ENCODE peak calls at places on chromosome 1, in five cellular contexts. One of them, this sample, is unnamed. For H3K27me3, the result is how much of the 10 kb centered on the place peaks cover.

GRCh38 chr1:7594002-7594713 is 176.9 kb upstream of the VAMP3 start:
- DNase-seq in fibroblast of lung: no peak
- DNase-seq in CD8-positive, alpha-beta T cell: no peak
- DNase-seq in heart left ventricle: no peak
- DNase-seq in ovary: no peak
- DNase-seq in this sample: no peak

GRCh38 chr1:154735801-154736163 is 127.8 kb upstream of the ADAR start:
- DNase-seq in ovary: no peak
- DNase-seq in fibroblast of lung: no peak
- DNase-seq in CD8-positive, alpha-beta T cell: no peak
- DNase-seq in heart left ventricle: no peak
- DNase-seq in this sample: no peak

GRCh38 chr1:55284856-55285255 is 69.7 kb upstream of the USP24 start:
- DNase-seq in fibroblast of lung: peak
- DNase-seq in ovary: peak
- DNase-seq in CD8-positive, alpha-beta T cell: no peak
- DNase-seq in heart left ventricle: peak
- DNase-seq in this sample: peak

GRCh38 chr1:234781241-234782056 is 171.5 kb upstream of the IRF2BP2 start:
- DNase-seq in fibroblast of lung: no peak
- DNase-seq in ovary: no peak
- DNase-seq in CD8-positive, alpha-beta T cell: no peak
- DNase-seq in heart left ventricle: peak
- DNase-seq in this sample: no peak

GRCh38 chr1:223824712-223825111 is 21.0 kb downstream of the TP53BP2 start:
- DNase-seq in ovary: no peak
- DNase-seq in CD8-positive, alpha-beta T cell: no peak
- DNase-seq in fibroblast of lung: no peak
- DNase-seq in heart left ventricle: no peak
- DNase-seq in this sample: no peak

GRCh38 chr1:71944006-71944405 is 338.3 kb downstream of the NEGR1 start:
- DNase-seq in CD8-positive, alpha-beta T cell: no peak
- DNase-seq in heart left ventricle: no peak
- DNase-seq in ovary: no peak
- DNase-seq in fibroblast of lung: no peak
- DNase-seq in this sample: no peak

GRCh38 chr1:107501081-107501605 is 360.3 kb downstream of the NTNG1 start:
- DNase-seq in fibroblast of lung: no peak
- DNase-seq in heart left ventricle: no peak
- DNase-seq in ovary: no peak
- DNase-seq in CD8-positive, alpha-beta T cell: no peak
- DNase-seq in this sample: no peak

GRCh38 chr1:229625893-229626831 is at the start of the genes TAF5L and URB2:
- DNase-seq in CD8-positive, alpha-beta T cell: peak
- DNase-seq in fibroblast of lung: peak
- DNase-seq in heart left ventricle: peak
- DNase-seq in ovary: peak
- DNase-seq in this sample: peak

GRCh38 chr1:46166521-46167462 is 8.1 kb upstream of the TSPAN1 start:
- DNase-seq in fibroblast of lung: peak
- DNase-seq in CD8-positive, alpha-beta T cell: no peak
- DNase-seq in ovary: peak
- DNase-seq in heart left ventricle: peak
- DNase-seq in this sample: no peak

GRCh38 chr1:185853739-185854138 is 119.5 kb downstream of the HMCN1 start:
- DNase-seq in CD8-positive, alpha-beta T cell: no peak
- DNase-seq in ovary: no peak
- DNase-seq in fibroblast of lung: peak
- DNase-seq in heart left ventricle: no peak
- DNase-seq in this sample: peak

GRCh38 chr1:110208916-110209650 is 1.0 kb upstream of the KCNC4 start:
- DNase-seq in ovary: no peak
- DNase-seq in fibroblast of lung: no peak
- DNase-seq in heart left ventricle: no peak
- DNase-seq in CD8-positive, alpha-beta T cell: no peak
- DNase-seq in this sample: no peak

DNA sequence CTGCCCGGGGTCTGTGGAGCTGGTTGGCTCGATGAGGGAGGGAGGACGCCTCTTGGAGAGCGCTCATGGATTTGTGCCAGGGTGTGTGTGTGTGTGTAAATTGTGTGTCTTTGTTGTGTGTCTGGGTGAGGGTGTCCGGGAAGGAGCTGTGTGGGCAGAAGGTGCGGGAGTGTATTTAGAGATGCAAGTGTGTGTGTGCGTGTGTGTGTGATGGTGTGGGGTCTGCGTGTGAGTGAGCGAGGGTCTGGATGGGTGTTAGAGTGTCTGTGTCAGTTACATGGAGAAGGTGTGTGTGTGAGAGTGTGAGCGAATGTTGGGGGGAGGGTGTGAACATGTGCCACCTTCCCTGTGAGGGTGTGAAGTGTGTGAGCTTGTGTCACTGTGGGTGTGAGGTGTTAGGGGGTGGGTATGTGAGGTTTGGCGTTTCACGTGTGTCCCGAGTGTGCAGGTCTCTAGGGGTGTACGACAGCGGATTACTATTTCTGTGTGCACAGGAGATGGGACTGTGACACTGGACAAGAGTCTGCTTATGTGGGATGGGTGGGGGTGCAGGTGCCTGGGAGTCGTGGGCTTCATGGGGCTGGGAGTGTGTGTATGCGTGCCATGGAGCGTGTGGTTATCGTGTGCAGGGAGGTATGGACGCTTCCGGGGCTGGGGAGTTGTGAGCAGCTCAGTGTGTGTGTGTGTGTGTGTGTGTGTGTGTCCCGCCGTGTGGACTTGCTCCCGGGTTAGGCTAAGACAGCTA is 887 bp downstream of the IGSF21 start:
- DNase-seq in fibroblast of lung: no peak
- DNase-seq in ovary: no peak
- DNase-seq in CD8-positive, alpha-beta T cell: no peak
- DNase-seq in heart left ventricle: no peak
- DNase-seq in this sample: no peak
- H3K27me3 ChIP-seq in fibroblast of lung: under half
- H3K27me3 ChIP-seq in ovary: under half
- H3K27me3 ChIP-seq in CD8-positive, alpha-beta T cell: under half
- H3K27me3 ChIP-seq in heart left ventricle: half or more
- H3K27me3 ChIP-seq in this sample: half or more

GRCh38 chr1:23366146-23366545 is 3.5 kb downstream of the ZNF436 start:
- DNase-seq in CD8-positive, alpha-beta T cell: no peak
- DNase-seq in fibroblast of lung: no peak
- DNase-seq in ovary: no peak
- DNase-seq in heart left ventricle: no peak
- DNase-seq in this sample: no peak
- H3K27me3 ChIP-seq in CD8-positive, alpha-beta T cell: under half
- H3K27me3 ChIP-seq in fibroblast of lung: under half
- H3K27me3 ChIP-seq in ovary: under half
- H3K27me3 ChIP-seq in heart left ventricle: under half
- H3K27me3 ChIP-seq in this sample: under half

GRCh38 chr1:20227704-20228103 is 41.4 kb upstream of the PLA2G2C start:
- DNase-seq in heart left ventricle: no peak
- DNase-seq in ovary: no peak
- DNase-seq in CD8-positive, alpha-beta T cell: no peak
- DNase-seq in fibroblast of lung: no peak
- DNase-seq in this sample: no peak
- H3K27me3 ChIP-seq in heart left ventricle: under half
- H3K27me3 ChIP-seq in ovary: under half
- H3K27me3 ChIP-seq in CD8-positive, alpha-beta T cell: under half
- H3K27me3 ChIP-seq in fibroblast of lung: under half
- H3K27me3 ChIP-seq in this sample: under half

DNA sequence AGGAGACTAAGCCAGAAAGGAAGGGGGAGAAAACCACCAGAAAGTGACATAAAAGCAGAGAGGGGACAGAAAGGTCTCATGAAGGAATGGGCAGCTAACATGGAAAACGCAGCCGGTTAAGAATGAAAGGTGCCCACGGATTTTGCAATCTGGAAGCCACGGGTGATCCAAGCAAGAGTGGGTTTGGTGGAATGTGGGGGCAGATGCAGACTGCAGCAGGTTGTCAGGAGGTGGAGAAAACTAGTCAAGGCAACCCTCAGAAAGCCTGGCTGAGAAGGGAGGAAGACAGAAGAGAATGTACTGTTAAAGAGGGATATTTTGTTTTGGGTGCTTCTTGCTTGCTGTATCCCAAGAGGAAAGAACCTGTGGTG is 12.6 kb upstream of the SMIM12 start:
- DNase-seq in CD8-positive, alpha-beta T cell: no peak
- DNase-seq in ovary: no peak
- DNase-seq in heart left ventricle: no peak
- DNase-seq in fibroblast of lung: no peak
- DNase-seq in this sample: no peak
- H3K27me3 ChIP-seq in CD8-positive, alpha-beta T cell: under half
- H3K27me3 ChIP-seq in ovary: under half
- H3K27me3 ChIP-seq in heart left ventricle: under half
- H3K27me3 ChIP-seq in fibroblast of lung: under half
- H3K27me3 ChIP-seq in this sample: under half

GRCh38 chr1:228038387-228039005 is 31.7 kb downstream of the WNT3A start:
- DNase-seq in ovary: no peak
- DNase-seq in fibroblast of lung: no peak
- DNase-seq in heart left ventricle: no peak
- DNase-seq in CD8-positive, alpha-beta T cell: no peak
- DNase-seq in this sample: no peak

GRCh38 chr1:228039986-228040385 is 33.2 kb downstream of the WNT3A start:
- DNase-seq in heart left ventricle: no peak
- DNase-seq in fibroblast of lung: no peak
- DNase-seq in ovary: no peak
- DNase-seq in CD8-positive, alpha-beta T cell: no peak
- DNase-seq in this sample: no peak

GRCh38 chr1:228039006-228039481 is 32.2 kb downstream of the WNT3A start:
- DNase-seq in ovary: no peak
- DNase-seq in heart left ventricle: no peak
- DNase-seq in CD8-positive, alpha-beta T cell: no peak
- DNase-seq in fibroblast of lung: no peak
- DNase-seq in this sample: no peak

GRCh38 chr1:228037401-228038386 is 30.9 kb downstream of the WNT3A start:
- DNase-seq in heart left ventricle: no peak
- DNase-seq in CD8-positive, alpha-beta T cell: no peak
- DNase-seq in fibroblast of lung: no peak
- DNase-seq in ovary: no peak
- DNase-seq in this sample: peak

DNA sequence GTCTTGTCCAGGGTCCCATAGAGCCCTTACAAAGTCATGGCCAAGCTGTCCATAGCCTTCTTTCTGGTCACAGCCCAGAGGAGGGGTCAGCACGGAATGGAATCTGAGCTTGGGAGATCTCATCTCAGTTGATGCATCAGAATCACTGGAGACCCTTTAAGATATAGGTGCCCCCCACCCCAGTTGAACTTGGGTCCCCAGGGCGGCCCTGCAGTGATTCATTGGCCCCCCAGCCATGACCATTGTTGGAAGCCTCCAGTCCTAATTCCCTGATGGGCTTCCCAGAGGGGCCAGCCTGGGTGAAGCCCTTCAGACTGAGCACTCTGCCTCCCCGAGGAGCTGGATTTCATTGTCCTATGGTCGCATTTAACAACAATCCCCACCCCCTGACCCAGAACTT is 32.7 kb downstream of the WNT3A start:
- DNase-seq in fibroblast of lung: no peak
- DNase-seq in heart left ventricle: no peak
- DNase-seq in CD8-positive, alpha-beta T cell: no peak
- DNase-seq in ovary: no peak
- DNase-seq in this sample: no peak
- H3K27me3 ChIP-seq in fibroblast of lung: under half
- H3K27me3 ChIP-seq in heart left ventricle: under half
- H3K27me3 ChIP-seq in CD8-positive, alpha-beta T cell: under half
- H3K27me3 ChIP-seq in ovary: under half
- H3K27me3 ChIP-seq in this sample: half or more

This sample was measured in cardiac muscle cell.